ENCODE peak calls at places on chromosomes 13 and 19, in eight cellular contexts. One of them, this sample, is unnamed.

GRCh38 chr19:11982526-11982925 is 17.7 kb downstream of the ZNF763 start:
- DNase-seq in uterus: no peak
- DNase-seq in Calu3: no peak
- DNase-seq in ascending aorta: no peak
- DNase-seq in BE2C: no peak
- DNase-seq in lower leg skin: no peak
- DNase-seq in HFFc6: no peak
- DNase-seq in GM12865: no peak
- DNase-seq in this sample: no peak

GRCh38 chr19:10621966-10622365 is 3.4 kb upstream of the SLC44A2 start:
- DNase-seq in uterus: no peak
- DNase-seq in Calu3: no peak
- DNase-seq in ascending aorta: no peak
- DNase-seq in BE2C: no peak
- DNase-seq in lower leg skin: no peak
- DNase-seq in HFFc6: no peak
- DNase-seq in GM12865: no peak
- DNase-seq in this sample: no peak

GRCh38 chr19:32296694-32297093 is 48.7 kb upstream of the ZNF507 start:
- DNase-seq in uterus: no peak
- DNase-seq in Calu3: no peak
- DNase-seq in ascending aorta: no peak
- DNase-seq in BE2C: no peak
- DNase-seq in lower leg skin: no peak
- DNase-seq in HFFc6: no peak
- DNase-seq in GM12865: no peak
- DNase-seq in this sample: no peak

GRCh38 chr13:25708268-25708667 is 336.5 kb downstream of the ATP8A2 start:
- DNase-seq in uterus: no peak
- DNase-seq in Calu3: no peak
- DNase-seq in ascending aorta: no peak
- DNase-seq in BE2C: no peak
- DNase-seq in lower leg skin: no peak
- DNase-seq in HFFc6: no peak
- DNase-seq in GM12865: no peak
- DNase-seq in this sample: no peak

GRCh38 chr13:113666951-113667701 is at the start of gene GRK1:
- DNase-seq in uterus: peak
- DNase-seq in Calu3: no peak
- DNase-seq in ascending aorta: no peak
- DNase-seq in BE2C: peak
- DNase-seq in lower leg skin: peak
- DNase-seq in HFFc6: no peak
- DNase-seq in GM12865: no peak
- DNase-seq in this sample: no peak

GRCh38 chr13:99341969-99342722 is 34.9 kb upstream of the GPR183 start:
- DNase-seq in uterus: no peak
- DNase-seq in Calu3: no peak
- DNase-seq in ascending aorta: no peak
- DNase-seq in BE2C: no peak
- DNase-seq in lower leg skin: no peak
- DNase-seq in HFFc6: no peak
- DNase-seq in GM12865: no peak
- DNase-seq in this sample: no peak

GRCh38 chr19:15591796-15592195 is 23.2 kb upstream of the CYP4F8 start:
- DNase-seq in uterus: no peak
- DNase-seq in Calu3: no peak
- DNase-seq in ascending aorta: no peak
- DNase-seq in BE2C: no peak
- DNase-seq in lower leg skin: peak
- DNase-seq in HFFc6: no peak
- DNase-seq in GM12865: no peak
- DNase-seq in this sample: no peak

GRCh38 chr19:15250635-15250993 is 18.4 kb upstream of the EPHX3 start:
- DNase-seq in uterus: no peak
- DNase-seq in Calu3: no peak
- DNase-seq in ascending aorta: no peak
- DNase-seq in BE2C: no peak
- DNase-seq in lower leg skin: no peak
- DNase-seq in HFFc6: peak
- DNase-seq in GM12865: no peak
- DNase-seq in this sample: no peak

GRCh38 chr19:3944018-3944721 is 11.3 kb downstream of the NMRK2 start:
- DNase-seq in uterus: no peak
- DNase-seq in Calu3: no peak
- DNase-seq in ascending aorta: no peak
- DNase-seq in BE2C: no peak
- DNase-seq in lower leg skin: no peak
- DNase-seq in HFFc6: no peak
- DNase-seq in GM12865: no peak
- DNase-seq in this sample: no peak

GRCh38 chr13:36549771-36550170 is 117.5 kb downstream of the CCNA1 start:
- DNase-seq in uterus: no peak
- DNase-seq in Calu3: no peak
- DNase-seq in ascending aorta: no peak
- DNase-seq in BE2C: peak
- DNase-seq in lower leg skin: no peak
- DNase-seq in HFFc6: no peak
- DNase-seq in GM12865: no peak
- DNase-seq in this sample: peak

GRCh38 chr19:17703823-17704463 is 15.3 kb upstream of the MAP1S start:
- DNase-seq in uterus: no peak
- DNase-seq in Calu3: no peak
- DNase-seq in ascending aorta: no peak
- DNase-seq in BE2C: peak
- DNase-seq in lower leg skin: no peak
- DNase-seq in HFFc6: peak
- DNase-seq in GM12865: peak
- DNase-seq in this sample: peak

GRCh38 chr13:99377641-99378040 is 70.4 kb upstream of the GPR183 start:
- DNase-seq in uterus: no peak
- DNase-seq in Calu3: no peak
- DNase-seq in ascending aorta: no peak
- DNase-seq in BE2C: no peak
- DNase-seq in lower leg skin: no peak
- DNase-seq in HFFc6: no peak
- DNase-seq in GM12865: no peak
- DNase-seq in this sample: no peak

GRCh38 chr19:45464861-45465427 is 2.9 kb upstream of the FOSB start:
- DNase-seq in uterus: no peak
- DNase-seq in Calu3: no peak
- DNase-seq in ascending aorta: no peak
- DNase-seq in BE2C: no peak
- DNase-seq in lower leg skin: no peak
- DNase-seq in HFFc6: no peak
- DNase-seq in GM12865: no peak
- DNase-seq in this sample: peak

GRCh38 chr19:45462174-45462573 is 5.6 kb upstream of the FOSB start:
- DNase-seq in uterus: no peak
- DNase-seq in Calu3: no peak
- DNase-seq in ascending aorta: no peak
- DNase-seq in BE2C: no peak
- DNase-seq in lower leg skin: no peak
- DNase-seq in HFFc6: no peak
- DNase-seq in GM12865: no peak
- DNase-seq in this sample: no peak

GRCh38 chr19:45464274-45464673 is 3.5 kb upstream of the FOSB start:
- DNase-seq in uterus: no peak
- DNase-seq in Calu3: no peak
- DNase-seq in ascending aorta: no peak
- DNase-seq in BE2C: no peak
- DNase-seq in lower leg skin: no peak
- DNase-seq in HFFc6: no peak
- DNase-seq in GM12865: no peak
- DNase-seq in this sample: no peak

GRCh38 chr19:45460807-45461347 is 6.9 kb upstream of the FOSB start:
- DNase-seq in uterus: no peak
- DNase-seq in Calu3: no peak
- DNase-seq in ascending aorta: no peak
- DNase-seq in BE2C: no peak
- DNase-seq in lower leg skin: no peak
- DNase-seq in HFFc6: no peak
- DNase-seq in GM12865: no peak
- DNase-seq in this sample: no peak

DNA sequence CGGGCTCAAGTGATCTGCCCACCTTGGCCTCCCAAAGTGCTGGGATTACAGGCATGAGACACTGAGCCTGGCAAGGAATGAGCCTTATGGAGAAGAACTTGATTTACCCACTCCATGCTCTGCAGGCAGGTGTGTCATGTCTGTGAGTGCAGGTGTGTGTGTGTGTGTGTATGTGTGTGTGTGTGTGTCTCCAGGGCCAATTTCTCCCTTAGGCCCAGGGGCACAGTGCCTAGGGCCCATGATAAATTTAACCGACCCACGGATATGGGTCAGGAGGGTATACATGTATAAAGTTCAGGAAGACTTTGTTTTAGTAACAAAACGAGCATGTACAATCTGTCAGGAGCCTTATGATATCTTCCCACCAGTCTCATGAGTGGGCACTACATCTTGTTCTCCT is 4.6 kb upstream of the FOSB start:
- DNase-seq in uterus: no peak
- DNase-seq in Calu3: no peak
- DNase-seq in ascending aorta: no peak
- DNase-seq in BE2C: no peak
- DNase-seq in lower leg skin: no peak
- DNase-seq in HFFc6: no peak
- DNase-seq in GM12865: no peak
- DNase-seq in this sample: no peak
- TF ChIP-seq CTCF in uterus: no peak
- TF ChIP-seq CTCF in Calu3: no peak
- TF ChIP-seq CTCF in ascending aorta: no peak
- TF ChIP-seq CTCF in BE2C: no peak
- TF ChIP-seq CTCF in lower leg skin: no peak
- TF ChIP-seq CTCF in HFFc6: no peak
- TF ChIP-seq CTCF in GM12865: no peak
- TF ChIP-seq CTCF in this sample: no peak

DNA sequence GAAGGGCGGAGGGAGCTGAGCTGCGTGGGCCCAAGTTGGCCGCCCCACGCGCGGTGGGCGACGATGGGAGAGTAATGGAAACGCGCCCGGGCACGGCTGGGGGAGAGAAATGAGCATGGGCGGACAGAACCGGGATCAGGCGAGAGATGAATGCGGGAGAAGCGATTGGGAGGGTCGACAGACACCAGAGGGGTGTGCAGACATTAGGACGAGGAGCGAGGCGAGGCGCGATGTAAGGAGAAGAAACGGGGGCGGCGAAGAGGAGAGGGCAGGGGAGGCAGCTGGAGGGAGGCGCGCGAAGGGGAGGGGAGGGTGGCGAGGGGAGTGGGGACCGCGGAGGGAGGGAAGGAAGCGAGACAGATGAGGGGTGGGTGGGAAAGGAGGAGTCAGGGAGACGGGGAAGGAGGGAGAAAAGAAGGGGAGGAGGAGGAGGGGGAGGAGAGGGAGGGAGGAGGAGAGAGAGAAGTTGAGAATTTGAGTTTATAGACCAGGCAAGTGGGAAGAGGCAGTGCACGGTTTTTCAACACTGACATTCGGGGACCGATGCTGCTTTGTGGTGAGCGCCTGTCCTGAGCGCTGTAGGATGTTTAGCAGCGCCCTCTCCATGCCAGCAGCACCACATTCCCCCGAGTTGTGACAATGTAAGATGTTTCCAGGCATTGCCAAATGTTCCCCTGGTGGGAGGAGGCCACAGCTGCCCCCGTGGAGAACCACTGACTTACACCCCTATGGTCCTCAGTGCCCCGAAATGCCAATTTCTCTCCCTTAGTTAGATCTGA is at the start of gene SHISA7:
- DNase-seq in uterus: no peak
- DNase-seq in Calu3: no peak
- DNase-seq in ascending aorta: no peak
- DNase-seq in BE2C: no peak
- DNase-seq in lower leg skin: no peak
- DNase-seq in HFFc6: no peak
- DNase-seq in GM12865: no peak
- DNase-seq in this sample: no peak
- TF ChIP-seq CTCF in uterus: no peak
- TF ChIP-seq CTCF in Calu3: no peak
- TF ChIP-seq CTCF in ascending aorta: no peak
- TF ChIP-seq CTCF in BE2C: no peak
- TF ChIP-seq CTCF in lower leg skin: no peak
- TF ChIP-seq CTCF in HFFc6: peak
- TF ChIP-seq CTCF in GM12865: no peak
- TF ChIP-seq CTCF in this sample: no peak

DNA sequence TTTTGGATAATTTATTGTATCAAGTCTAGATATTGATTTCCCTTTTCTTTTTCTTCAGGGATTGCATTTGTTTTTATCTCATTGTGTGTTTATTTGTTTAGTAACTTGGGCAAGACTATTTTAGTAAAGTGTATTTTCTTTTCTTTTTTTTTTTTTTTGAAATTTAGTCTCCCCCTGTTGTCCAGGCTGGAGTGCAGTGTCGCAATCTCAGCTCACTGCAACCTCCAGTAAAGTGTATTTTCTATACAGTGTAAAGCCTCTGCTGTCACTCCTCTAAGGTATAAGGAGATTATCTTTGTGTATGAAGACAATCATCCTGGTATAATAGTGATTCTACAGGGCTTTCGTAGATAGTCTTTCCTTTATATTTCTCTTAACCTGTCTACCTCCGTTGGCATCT is 2546.0 kb downstream of the PCDH9 start:
- DNase-seq in uterus: no peak
- DNase-seq in Calu3: no peak
- DNase-seq in ascending aorta: no peak
- DNase-seq in BE2C: no peak
- DNase-seq in lower leg skin: no peak
- DNase-seq in HFFc6: no peak
- DNase-seq in GM12865: no peak
- DNase-seq in this sample: no peak
- TF ChIP-seq CTCF in uterus: no peak
- TF ChIP-seq CTCF in Calu3: no peak
- TF ChIP-seq CTCF in ascending aorta: no peak
- TF ChIP-seq CTCF in BE2C: no peak
- TF ChIP-seq CTCF in lower leg skin: no peak
- TF ChIP-seq CTCF in HFFc6: no peak
- TF ChIP-seq CTCF in GM12865: no peak
- TF ChIP-seq CTCF in this sample: no peak

GRCh38 chr19:47122359-47123335 is 8.0 kb upstream of the SAE1 start:
- DNase-seq in uterus: no peak
- DNase-seq in Calu3: no peak
- DNase-seq in ascending aorta: no peak
- DNase-seq in BE2C: no peak
- DNase-seq in lower leg skin: no peak
- DNase-seq in HFFc6: peak
- DNase-seq in GM12865: no peak
- DNase-seq in this sample: no peak

GRCh38 chr19:47123406-47123805 is 7.2 kb upstream of the SAE1 start:
- DNase-seq in uterus: no peak
- DNase-seq in Calu3: no peak
- DNase-seq in ascending aorta: no peak
- DNase-seq in BE2C: no peak
- DNase-seq in lower leg skin: no peak
- DNase-seq in HFFc6: peak
- DNase-seq in GM12865: no peak
- DNase-seq in this sample: no peak

GRCh38 chr19:47124937-47125668 is 5.5 kb upstream of the SAE1 start:
- DNase-seq in uterus: no peak
- DNase-seq in Calu3: peak
- DNase-seq in ascending aorta: no peak
- DNase-seq in BE2C: peak
- DNase-seq in lower leg skin: no peak
- DNase-seq in HFFc6: peak
- DNase-seq in GM12865: peak
- DNase-seq in this sample: no peak

GRCh38 chr19:47125669-47125938 is 5.0 kb upstream of the SAE1 start:
- DNase-seq in uterus: no peak
- DNase-seq in Calu3: no peak
- DNase-seq in ascending aorta: no peak
- DNase-seq in BE2C: no peak
- DNase-seq in lower leg skin: no peak
- DNase-seq in HFFc6: no peak
- DNase-seq in GM12865: no peak
- DNase-seq in this sample: no peak

GRCh38 chr19:47120461-47120860 is 6.9 kb upstream of the ZC3H4 start:
- DNase-seq in uterus: no peak
- DNase-seq in Calu3: no peak
- DNase-seq in ascending aorta: no peak
- DNase-seq in BE2C: no peak
- DNase-seq in lower leg skin: no peak
- DNase-seq in HFFc6: no peak
- DNase-seq in GM12865: no peak
- DNase-seq in this sample: no peak
- TF ChIP-seq CTCF in uterus: no peak
- TF ChIP-seq CTCF in Calu3: no peak
- TF ChIP-seq CTCF in ascending aorta: no peak
- TF ChIP-seq CTCF in BE2C: no peak
- TF ChIP-seq CTCF in lower leg skin: no peak
- TF ChIP-seq CTCF in HFFc6: no peak
- TF ChIP-seq CTCF in GM12865: no peak
- TF ChIP-seq CTCF in this sample: no peak